ENCODE peak calls at places on chromosome 20, in four cellular contexts. D is psoas muscle; E is CD8-positive, alpha-beta T cell; S is testis. U is an unnamed sample.
A peak's percentile ranks its signal among the peaks of the same experiment; 100 is the strongest.

GRCh38 chr20:22232473-22232872 is 351.9 kb downstream of the FOXA2 start:
- DNase-seq in D (no peak), E (no peak), S (no peak), U (no peak)

GRCh38 chr20:4060856-4061440 is 45.6 kb upstream of the RNF24 start:
- DNase-seq in D (no peak), E (no peak), S (no peak), U (no peak)

GRCh38 chr20:8095648-8096572 is 36.2 kb upstream of the PLCB1 start:
- DNase-seq in D (no peak), E (no peak), S (no peak), U (no peak)

GRCh38 chr20:32609993-32610896 is 25.1 kb upstream of the NOL4L start:
- DNase-seq in D (no peak), E (no peak), S (no peak), U (no peak)

GRCh38 chr20:50058646-50059398 is 54.1 kb downstream of the UBE2V1 start:
- DNase-seq in D (no peak), E (no peak), S (no peak), U (no peak)

GRCh38 chr20:53579581-53580375 is 13.9 kb downstream of the ZNF217 start:
- DNase-seq in D (no peak), E (peak; percentile 60), S (no peak), U (no peak)

GRCh38 chr20:17928211-17928611 is 40.4 kb downstream of the SNX5 start:
- DNase-seq in D (peak; percentile 74), E (no peak), S (no peak), U (no peak)

GRCh38 chr20:49006446-49006980 is 39.6 kb upstream of the CSE1L start:
- DNase-seq in D (no peak), E (no peak), S (no peak), U (no peak)